ENCODE peak calls at places on chromosomes 6 and 20, in four cellular contexts. Z is uterus, T is H1, A is vagina. S is an unnamed sample.

GRCh38 chr6:29663300-29664039 is 6.6 kb downstream of the MOG start:
- DNase-seq in Z (no peak), T (no peak), A (no peak), S (no peak)

GRCh38 chr6:81138236-81138635 is 614.2 kb downstream of the TENT5A start:
- DNase-seq in Z (no peak), T (no peak), A (no peak), S (no peak)

GRCh38 chr20:1810572-1810925 is 84.7 kb upstream of the SIRPA start:
- DNase-seq in Z (no peak), T (no peak), A (peak; percentile 69), S (no peak)

GRCh38 chr20:45445805-45446562 is 23.6 kb upstream of the WFDC2 start:
- DNase-seq in Z (no peak), T (no peak), A (no peak), S (no peak)

GRCh38 chr20:46127396-46128010 is 9.4 kb downstream of the CD40 start:
- DNase-seq in Z (no peak), T (no peak), A (no peak), S (no peak)

GRCh38 chr20:50995506-50995905 is 27.4 kb downstream of the KCNG1 start:
- DNase-seq in Z (no peak), T (no peak), A (no peak), S (no peak)

GRCh38 chr20:25270829-25271251 is 23.0 kb downstream of the PYGB start:
- DNase-seq in Z (peak; percentile 13), T (no peak), A (no peak), S (no peak)

GRCh38 chr6:161355731-161356130 is 81.9 kb upstream of the AGPAT4 start:
- DNase-seq in Z (no peak), T (no peak), A (no peak), S (no peak)

GRCh38 chr6:52754443-52754842 is 8.8 kb downstream of the GSTA2 start:
- DNase-seq in Z (no peak), T (no peak), A (no peak), S (no peak)

GRCh38 chr6:127190552-127190951 is 72.1 kb downstream of the RSPO3 start:
- DNase-seq in Z (no peak), T (no peak), A (no peak), S (no peak)

GRCh38 chr6:29524982-29525639 is 34.4 kb downstream of the UBD start:
- DNase-seq in Z (no peak), T (no peak), A (peak; percentile 11), S (peak; percentile 11)

GRCh38 chr6:21887301-21888185 is 294.0 kb downstream of the SOX4 start:
- DNase-seq in Z (no peak), T (no peak), A (no peak), S (no peak)

GRCh38 chr20:15528386-15529111 is 1044.7 kb downstream of the KIF16B start:
- DNase-seq in Z (no peak), T (no peak), A (no peak), S (no peak)

GRCh38 chr20:62571667-62572344 is 70.5 kb upstream of the SLCO4A1 start:
- DNase-seq in Z (no peak), T (no peak), A (no peak), S (no peak)

GRCh38 chr6:72976389-72976900 is 248.9 kb downstream of the KHDC1L start:
- DNase-seq in Z (no peak), T (no peak), A (no peak), S (no peak)

GRCh38 chr6:130204322-130204721 is 18.4 kb downstream of the SAMD3 start:
- DNase-seq in Z (no peak), T (no peak), A (no peak), S (no peak)

GRCh38 chr6:137867685-137868509 is 838 bp downstream of the TNFAIP3 start:
- DNase-seq in Z (peak; percentile 35), T (no peak), A (no peak), S (no peak)

GRCh38 chr6:106199998-106200397 is 113.9 kb downstream of the PRDM1 start:
- DNase-seq in Z (no peak), T (no peak), A (no peak), S (no peak)

GRCh38 chr6:85462673-85463072 is 12.8 kb downstream of the NT5E start:
- DNase-seq in Z (no peak), T (no peak), A (no peak), S (no peak)

GRCh38 chr6:137236581-137237355 is 17.6 kb upstream of the IFNGR1 start:
- DNase-seq in Z (no peak), T (no peak), A (no peak), S (no peak)

GRCh38 chr6:24963887-24964570 is 28.3 kb upstream of the RIPOR2 start:
- DNase-seq in Z (no peak), T (no peak), A (no peak), S (no peak)

GRCh38 chr20:61516398-61517208 is 264.5 kb downstream of the CDH4 start:
- DNase-seq in Z (no peak), T (no peak), A (no peak), S (no peak)

GRCh38 chr6:13630499-13630898 is 15.4 kb downstream of the NOL7 start:
- DNase-seq in Z (no peak), T (no peak), A (no peak), S (no peak)

GRCh38 chr6:35469711-35470662 is 1.8 kb downstream of the RPL10A start:
- DNase-seq in Z (peak; percentile 63), T (no peak), A (no peak), S (no peak)

GRCh38 chr6:35471836-35472345 is 3.7 kb downstream of the RPL10A start:
- DNase-seq in Z (no peak), T (no peak), A (no peak), S (no peak)

GRCh38 chr6:35470663-35471120 is 2.5 kb downstream of the RPL10A start:
- DNase-seq in Z (no peak), T (no peak), A (no peak), S (no peak)

GRCh38 chr6:35468181-35468979 is at the start of gene RPL10A:
- DNase-seq in Z (peak; percentile 98), T (peak; percentile 82), A (peak; percentile 97), S (peak; percentile 94)

GRCh38 chr6:35468980-35469710 is 944 bp downstream of the RPL10A start:
- DNase-seq in Z (no peak), T (no peak), A (no peak), S (no peak)
- H3K27ac ChIP-seq in Z (peak overlapping the region; percentile 93), T (peak overlapping the region; percentile 94), A (peak overlapping the region; percentile 91), S (no peak overlapping the region)

DNA sequence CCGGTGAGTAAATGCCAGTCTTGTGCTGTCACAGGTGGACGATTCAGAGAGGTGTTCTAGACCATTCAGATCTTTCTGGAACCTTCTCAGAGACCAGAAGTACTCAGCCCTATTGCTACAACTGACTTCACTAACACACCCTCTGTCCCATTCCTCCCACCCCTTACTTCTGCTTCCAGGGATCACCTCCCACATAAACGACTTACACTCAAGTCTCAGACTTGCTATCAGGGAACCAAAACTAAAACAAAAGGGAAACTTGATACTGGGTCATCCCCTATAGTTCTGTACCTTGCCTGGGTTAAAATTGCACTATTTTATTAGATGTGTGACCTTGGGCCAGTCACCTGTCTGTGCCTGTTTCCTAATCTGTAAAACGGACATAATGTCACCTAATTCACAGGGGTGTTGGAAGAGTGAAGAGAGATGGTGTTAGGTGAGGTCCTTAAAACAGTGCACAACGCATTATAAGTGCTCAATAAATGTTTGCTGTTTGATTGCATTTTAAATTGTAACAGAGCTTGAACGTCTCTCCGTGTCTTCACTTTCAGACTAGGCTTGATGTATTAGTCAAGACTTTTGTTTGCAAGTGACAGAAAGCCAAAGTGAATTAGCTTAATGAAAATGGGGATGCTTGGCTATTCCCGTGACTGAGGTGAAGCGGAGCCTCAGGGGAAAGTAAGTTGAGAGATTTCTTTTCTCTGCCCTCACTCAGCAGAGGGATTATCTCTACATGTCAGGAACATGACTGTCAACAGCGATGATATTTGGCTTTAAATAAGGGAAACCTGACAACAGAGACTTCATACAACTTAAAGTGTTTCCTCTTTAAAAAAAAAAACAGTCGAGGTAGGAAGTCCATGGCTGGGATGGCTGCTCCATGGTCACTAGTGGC is 3.0 kb upstream of the SRXN1 start:
- DNase-seq in Z (no peak), T (no peak), A (no peak), S (no peak)
- H3K27ac ChIP-seq in Z (no peak overlapping the region), T (no peak overlapping the region), A (no peak overlapping the region), S (no peak overlapping the region)

GRCh38 chr20:43977962-43978361 is 63.3 kb downstream of the TOX2 start:
- DNase-seq in Z (no peak), T (no peak), A (no peak), S (no peak)
- H3K27ac ChIP-seq in Z (no peak overlapping the region), T (no peak overlapping the region), A (no peak overlapping the region), S (no peak overlapping the region)

GRCh38 chr6:8335371-8335770 is 100.0 kb downstream of the SLC35B3 start:
- DNase-seq in Z (no peak), T (no peak), A (no peak), S (no peak)

GRCh38 chr6:8334113-8334512 is 101.2 kb downstream of the SLC35B3 start:
- DNase-seq in Z (no peak), T (no peak), A (no peak), S (no peak)

DNA sequence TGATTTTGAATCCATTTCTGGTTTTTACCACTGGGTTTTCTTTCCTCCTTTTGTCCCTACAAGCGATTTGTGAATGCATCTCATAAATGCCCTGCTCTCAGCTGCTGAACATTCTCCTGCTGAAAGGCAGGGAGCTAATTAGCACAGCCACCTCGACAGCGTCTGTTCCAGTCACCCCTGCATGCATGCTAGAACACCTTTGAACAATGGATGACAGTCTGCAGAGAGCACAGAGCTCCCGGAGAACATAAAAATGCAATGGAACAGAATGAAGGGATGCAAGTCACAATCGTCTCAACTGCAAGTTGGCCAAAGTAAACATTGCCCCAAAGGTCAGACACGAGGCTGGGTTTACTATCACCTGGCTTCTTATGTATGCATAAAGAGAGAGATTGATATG is 105.8 kb downstream of the SLC35B3 start:
- DNase-seq in Z (no peak), T (no peak), A (no peak), S (no peak)
- H3K27ac ChIP-seq in Z (no peak overlapping the region), T (no peak overlapping the region), A (no peak overlapping the region), S (no peak overlapping the region)

GRCh38 chr6:43509984-43510826 is at the start of gene LRRC73:
- DNase-seq in Z (peak; percentile 79), T (no peak), A (no peak), S (no peak)
- H3K27ac ChIP-seq in Z (no peak within 1 kb of the TSS), T (peak within 1 kb of the TSS; percentile 51), A (peak within 1 kb of the TSS; percentile 42), S (no peak within 1 kb of the TSS)

GRCh38 chr6:107488875-107489635 is 862 bp upstream of the SOBP start:
- DNase-seq in Z (peak; percentile 26), T (no peak), A (peak; percentile 89), S (no peak)
- H3K27ac ChIP-seq in Z (peak overlapping the region; percentile 95), T (no peak overlapping the region), A (peak overlapping the region; percentile 88), S (no peak overlapping the region)

GRCh38 chr20:47786763-47787107 is 1.5 kb upstream of the SULF2 start:
- DNase-seq in Z (no peak), T (no peak), A (no peak), S (no peak)
- H3K27ac ChIP-seq in Z (peak overlapping the region; percentile 88), T (no peak overlapping the region), A (peak overlapping the region; percentile 92), S (no peak overlapping the region)

DNA sequence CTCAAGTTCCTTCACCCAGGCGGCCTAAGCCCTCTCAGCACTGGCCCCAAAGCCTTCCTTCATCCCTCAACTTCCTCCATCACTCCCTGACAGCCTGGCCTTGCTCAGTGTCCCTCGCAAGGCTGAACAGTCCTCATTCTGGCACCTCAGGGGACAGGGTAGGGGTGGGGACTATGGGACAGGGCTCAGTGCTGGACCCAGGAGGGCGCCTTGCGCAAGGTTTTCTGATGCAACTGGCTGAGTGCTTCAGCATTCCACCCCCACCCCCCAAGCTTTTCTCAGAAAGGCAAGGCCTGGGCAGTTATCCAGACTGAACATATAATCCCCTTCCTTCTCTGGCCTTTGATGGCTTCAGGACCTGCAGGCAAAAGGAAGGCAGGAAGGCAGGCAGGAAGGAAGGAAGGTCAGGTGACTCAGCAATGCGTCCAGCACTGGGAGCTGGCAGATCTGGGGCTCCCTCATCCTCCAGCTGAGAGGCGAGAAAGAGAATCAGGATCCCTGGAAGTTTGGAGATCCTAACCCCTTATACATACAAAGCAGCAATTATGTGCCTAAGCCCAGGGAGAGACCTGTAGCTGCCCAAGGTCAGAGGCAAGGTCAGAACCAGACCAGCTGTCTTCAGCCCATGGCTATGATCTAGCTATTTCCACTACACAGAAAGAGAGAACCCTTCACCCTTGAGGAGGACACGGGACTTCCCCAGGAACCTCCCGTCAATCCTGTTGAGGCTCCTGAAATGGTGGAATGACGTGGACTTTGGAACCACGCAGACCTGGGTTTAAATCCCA is 8.6 kb upstream of the TRIB3 start:
- DNase-seq in Z (peak; percentile 77), T (no peak), A (no peak), S (no peak)
- H3K27ac ChIP-seq in Z (peak overlapping the region; percentile 45), T (no peak overlapping the region), A (no peak overlapping the region), S (no peak overlapping the region)